ENCODE peak calls at places on chromosomes 3 and 15, in six cellular contexts. F, Z, I, R, L and S are unnamed samples.

GRCh38 chr15:99504823-99505551 is 60.8 kb upstream of the MEF2A start:
- DNase-seq in F (no peak), Z (peak), I (peak), R (no peak), L (no peak), S (peak)

GRCh38 chr3:13077431-13078157 is 4.4 kb upstream of the IQSEC1 start:
- DNase-seq in F (no peak), Z (no peak), I (no peak), R (peak), L (peak), S (peak)

GRCh38 chr15:39204031-39204430 is 376.8 kb upstream of the THBS1 start:
- DNase-seq in F (no peak), Z (no peak), I (no peak), R (no peak), L (no peak), S (no peak)

GRCh38 chr15:52783929-52784798 is 6.0 kb downstream of the ONECUT1 start:
- DNase-seq in F (no peak), Z (peak), I (no peak), R (no peak), L (no peak), S (no peak)

GRCh38 chr3:11300970-11301369 is 28.8 kb downstream of the ATG7 start:
- DNase-seq in F (no peak), Z (no peak), I (no peak), R (no peak), L (no peak), S (no peak)

GRCh38 chr15:39556461-39556860 is 24.4 kb upstream of the THBS1 start:
- DNase-seq in F (peak), Z (no peak), I (no peak), R (no peak), L (no peak), S (no peak)

GRCh38 chr15:39685999-39686613 is 96.5 kb downstream of the FSIP1 start:
- DNase-seq in F (no peak), Z (peak), I (peak), R (peak), L (peak), S (peak)

GRCh38 chr3:57729339-57730039 is 26.6 kb upstream of the SLMAP start:
- DNase-seq in F (no peak), Z (no peak), I (no peak), R (no peak), L (no peak), S (no peak)

GRCh38 chr3:98573231-98573728 is 20.1 kb downstream of the CPOX start:
- DNase-seq in F (no peak), Z (peak), I (no peak), R (no peak), L (no peak), S (peak)

GRCh38 chr3:169603661-169604060 is 59.9 kb downstream of the MECOM start:
- DNase-seq in F (no peak), Z (no peak), I (no peak), R (no peak), L (no peak), S (no peak)

GRCh38 chr15:84983299-84983698 is 1.6 kb downstream of the PDE8A start:
- DNase-seq in F (no peak), Z (no peak), I (no peak), R (no peak), L (no peak), S (no peak)

GRCh38 chr3:111667621-111668239 is 72.6 kb upstream of the ZBED2 start:
- DNase-seq in F (no peak), Z (peak), I (peak), R (no peak), L (no peak), S (peak)

GRCh38 chr3:1002010-1002409 is 90.8 kb upstream of the CNTN6 start:
- DNase-seq in F (no peak), Z (no peak), I (no peak), R (no peak), L (no peak), S (no peak)

GRCh38 chr3:49199244-49199899 is 28.0 kb downstream of the KLHDC8B start:
- DNase-seq in F (no peak), Z (no peak), I (peak), R (no peak), L (peak), S (no peak)

GRCh38 chr15:59237854-59238252 is 31.2 kb downstream of the LDHAL6B start:
- DNase-seq in F (no peak), Z (no peak), I (no peak), R (no peak), L (no peak), S (no peak)

GRCh38 chr3:184600685-184601377 is 39.2 kb downstream of the EPHB3 start:
- DNase-seq in F (no peak), Z (no peak), I (no peak), R (no peak), L (no peak), S (no peak)

GRCh38 chr15:31235298-31236183 is 91.1 kb upstream of the KLF13 start:
- DNase-seq in F (peak), Z (peak), I (no peak), R (peak), L (no peak), S (peak)

GRCh38 chr3:2937055-2937454 is 173.1 kb downstream of the IL5RA start:
- DNase-seq in F (no peak), Z (no peak), I (no peak), R (no peak), L (no peak), S (no peak)

GRCh38 chr3:48656841-48657281 is 5.8 kb downstream of the CELSR3 start:
- DNase-seq in F (no peak), Z (no peak), I (peak), R (no peak), L (no peak), S (no peak)

GRCh38 chr3:177051419-177051818 is 145.9 kb downstream of the TBL1XR1 start:
- DNase-seq in F (no peak), Z (peak), I (no peak), R (peak), L (no peak), S (peak)